ENCODE peak calls at places on chromosomes 5 and 9, in seven cellular contexts. D is SK-N-SH, C is K562, W is HepG2, B is GM12878, S is H1, U is GM12892. P is an unnamed sample.

GRCh38 chr9:6142816-6143454 is 72.7 kb upstream of the IL33 start:
- DNase-seq in S (no peak), C (no peak), D (no peak), U (no peak), W (peak), B (no peak), P (no peak)

GRCh38 chr9:22031664-22032411 is 22.7 kb upstream of the CDKN2B start:
- DNase-seq in U (no peak), B (no peak), C (no peak), S (no peak), W (no peak), D (no peak), P (no peak)

GRCh38 chr5:53035868-53036381 is 46.8 kb downstream of the ITGA2 start:
- DNase-seq in C (peak), S (no peak), D (no peak), U (no peak), W (no peak), B (no peak), P (no peak)

GRCh38 chr9:32526042-32526706 is at the start of gene RIGI:
- DNase-seq in S (peak), B (peak), C (peak), U (no peak), D (peak), W (peak), P (peak)

GRCh38 chr9:122162415-122162814 is 2.7 kb downstream of the MORN5 start:
- DNase-seq in W (no peak), C (no peak), U (no peak), B (no peak), D (no peak), S (no peak), P (no peak)

GRCh38 chr9:36008774-36009300 is 27.9 kb upstream of the RECK start:
- DNase-seq in B (no peak), S (peak), D (peak), U (peak), C (peak), W (peak), P (peak)

GRCh38 chr5:138844812-138845513 is 30.2 kb downstream of the LRRTM2 start:
- DNase-seq in W (no peak), S (no peak), U (no peak), D (no peak), B (no peak), C (no peak), P (no peak)

GRCh38 chr5:167995844-167996400 is 295.5 kb upstream of the WWC1 start:
- DNase-seq in W (no peak), C (no peak), D (no peak), B (no peak), U (no peak), S (no peak), P (no peak)

GRCh38 chr9:106077731-106078130 is 383.4 kb downstream of the TMEM38B start:
- DNase-seq in W (no peak), D (no peak), S (no peak), C (no peak), U (no peak), B (no peak), P (no peak)

GRCh38 chr5:2204366-2205184 is 321.9 kb upstream of the IRX4 start:
- DNase-seq in S (no peak), B (no peak), D (no peak), W (no peak), C (no peak), U (no peak), P (no peak)

DNA sequence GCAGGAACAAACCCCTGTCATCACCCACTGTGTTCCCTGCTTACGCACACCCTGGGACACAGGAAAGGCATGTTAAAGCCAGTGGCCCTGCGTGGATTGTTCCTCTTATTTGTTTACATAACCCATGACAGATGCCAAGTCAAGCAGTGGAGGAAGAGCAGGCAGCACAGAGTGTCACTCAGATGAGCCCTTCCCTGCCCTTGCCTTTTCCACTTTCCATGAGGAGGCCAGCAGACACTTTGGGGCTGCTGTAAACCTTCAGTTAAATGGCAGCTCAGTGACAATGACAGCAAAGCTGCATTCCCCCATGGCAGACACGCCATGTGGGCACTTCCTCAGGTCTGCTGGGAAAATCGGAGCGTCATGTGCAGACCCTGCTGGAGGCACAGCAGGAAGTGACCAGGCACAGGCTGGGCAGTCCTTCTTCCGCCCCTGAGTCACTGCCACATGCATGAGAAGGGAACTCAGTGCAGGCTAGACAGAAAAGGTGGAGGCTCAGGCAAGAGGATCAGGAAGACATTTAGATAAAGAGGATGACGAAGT is 216.8 kb upstream of the PIK3R1 start:
- DNase-seq in B (no peak), W (no peak), U (no peak), S (no peak), D (peak), C (no peak), P (no peak)
- TF ChIP-seq TAF1 in B (no peak), W (no peak), U (no peak), S (no peak), D (no peak), C (no peak), P (no peak)

GRCh38 chr9:2023042-2023441 is 7.9 kb downstream of the SMARCA2 start:
- DNase-seq in U (no peak), S (no peak), D (no peak), B (no peak), W (no peak), C (no peak), P (no peak)

GRCh38 chr9:2023532-2023931 is 8.4 kb downstream of the SMARCA2 start:
- DNase-seq in W (no peak), D (no peak), S (no peak), C (no peak), U (no peak), B (no peak), P (no peak)

GRCh38 chr9:2026598-2026997 is 11.5 kb downstream of the SMARCA2 start:
- DNase-seq in C (no peak), B (no peak), W (no peak), U (no peak), D (no peak), S (no peak), P (no peak)

GRCh38 chr9:2026181-2026580 is 11.0 kb downstream of the SMARCA2 start:
- DNase-seq in C (no peak), D (no peak), S (no peak), W (no peak), B (no peak), U (no peak), P (no peak)

DNA sequence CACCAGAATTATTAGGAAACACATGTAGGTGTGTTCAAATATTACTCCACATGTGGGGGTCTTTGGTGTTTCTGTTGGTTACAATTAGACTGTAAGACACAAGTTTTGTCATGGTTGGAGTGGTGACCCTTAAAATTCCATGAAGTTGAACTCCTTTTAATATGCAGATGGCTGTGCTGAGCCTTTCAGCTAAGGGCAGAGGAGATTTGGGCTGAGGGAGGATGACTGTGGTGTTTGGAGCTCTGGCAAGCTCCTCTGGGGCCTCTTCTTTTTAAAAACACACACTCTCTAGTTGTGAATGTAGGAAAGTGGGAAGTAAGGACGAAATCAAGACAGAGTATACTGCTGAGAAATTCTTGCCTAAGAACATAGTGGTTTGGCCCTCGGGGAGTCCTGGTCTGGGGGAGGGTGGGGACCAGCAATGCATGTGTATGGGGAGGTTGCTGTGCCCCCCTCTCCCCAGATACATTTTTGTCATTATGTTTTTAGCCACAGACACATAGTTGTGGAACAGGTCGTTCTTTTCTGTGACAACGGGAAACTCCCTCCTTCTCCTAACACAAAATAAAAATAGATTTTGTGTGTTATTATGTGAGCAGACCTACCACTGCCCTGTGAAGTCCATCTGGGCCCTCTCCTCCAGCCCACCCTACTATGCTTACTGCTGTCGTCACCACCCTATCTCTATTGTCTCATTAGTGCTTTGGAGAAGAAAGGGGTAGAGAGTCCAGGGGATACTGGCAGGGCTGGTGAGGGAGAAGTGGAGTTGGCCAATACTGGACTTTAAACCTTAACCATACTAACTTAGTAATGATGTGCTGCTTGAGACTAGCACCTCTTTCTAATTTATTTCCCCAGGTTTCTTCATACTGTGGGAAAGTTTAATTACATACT is 10.0 kb downstream of the SMARCA2 start:
- DNase-seq in U (no peak), S (no peak), B (no peak), D (no peak), W (no peak), C (no peak), P (no peak)
- TF ChIP-seq TAF1 in U (no peak), S (no peak), B (no peak), D (no peak), W (no peak), C (no peak), P (no peak)

GRCh38 chr5:172907657-172908056 is 51.6 kb upstream of the RPL26L1 start:
- DNase-seq in C (no peak), B (no peak), U (no peak), S (no peak), D (no peak), W (no peak), P (no peak)
- TF ChIP-seq TAF1 in C (no peak), B (no peak), U (no peak), S (no peak), D (no peak), W (no peak), P (no peak)

DNA sequence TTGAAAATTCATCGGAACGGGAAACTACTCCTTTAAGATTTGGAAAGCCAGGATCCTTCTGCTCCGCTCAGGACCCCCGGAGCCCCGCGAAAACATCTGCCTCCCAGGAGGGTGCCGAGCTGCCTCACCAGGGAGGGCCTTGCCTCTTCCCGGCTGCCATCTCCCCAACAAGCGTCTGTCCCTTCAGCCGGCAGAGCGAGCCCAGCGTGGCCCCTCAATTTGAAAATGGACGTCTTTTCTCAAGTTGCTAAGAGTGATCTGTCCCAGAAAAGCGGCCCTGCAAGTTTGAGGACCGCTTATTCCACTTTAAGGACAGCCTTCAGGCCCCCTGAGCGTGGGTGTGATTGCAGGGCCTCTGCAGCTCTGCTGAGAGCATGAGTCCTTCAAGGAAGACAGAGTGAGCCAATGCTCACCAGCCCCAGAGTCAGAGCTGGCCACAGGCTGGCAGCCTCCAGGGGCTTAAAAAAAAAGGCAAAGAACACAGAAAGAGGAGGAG is 101.3 kb downstream of the PHF2 start:
- DNase-seq in B (no peak), U (peak), D (peak), S (no peak), C (no peak), W (no peak), P (no peak)
- TF ChIP-seq TAF1 in B (no peak), U (no peak), D (no peak), S (no peak), C (no peak), W (no peak), P (no peak)

GRCh38 chr5:170522211-170523128 is 18.6 kb downstream of the KCNIP1 start:
- DNase-seq in U (no peak), D (no peak), S (no peak), C (no peak), B (no peak), W (no peak), P (no peak)
- TF ChIP-seq TAF1 in U (no peak), D (no peak), S (no peak), C (no peak), B (no peak), W (no peak), P (no peak)

GRCh38 chr9:17744786-17745185 is 165.9 kb downstream of the SH3GL2 start:
- DNase-seq in B (no peak), C (no peak), W (no peak), D (no peak), S (no peak), U (no peak), P (no peak)

GRCh38 chr9:17739022-17739421 is 160.2 kb downstream of the SH3GL2 start:
- DNase-seq in S (no peak), C (no peak), B (no peak), D (no peak), U (no peak), W (no peak), P (no peak)

DNA sequence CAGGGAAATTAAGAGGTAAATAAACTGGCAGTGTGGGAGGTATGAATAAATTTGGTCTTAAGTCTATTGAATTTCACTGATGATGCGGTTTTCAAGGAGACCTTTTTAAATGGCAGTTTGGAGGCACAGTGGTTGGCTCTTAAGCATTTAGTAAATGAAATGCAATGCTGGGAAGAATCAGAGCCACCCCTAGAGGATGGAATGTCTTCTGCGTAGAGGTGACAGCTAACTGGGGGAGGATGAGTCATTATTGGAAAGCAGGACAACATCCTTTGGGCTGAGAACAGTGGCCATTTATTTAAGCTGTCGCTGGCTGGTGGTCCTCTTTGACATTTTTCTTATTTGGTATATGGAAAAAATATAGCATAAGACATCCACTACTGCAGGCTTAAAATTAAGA is 163.2 kb downstream of the SH3GL2 start:
- DNase-seq in B (no peak), D (no peak), C (no peak), S (peak), W (no peak), U (no peak), P (no peak)
- TF ChIP-seq TAF1 in B (no peak), D (no peak), C (no peak), S (no peak), W (no peak), U (no peak), P (no peak)

GRCh38 chr5:174312641-174313040 is 267.1 kb downstream of the NSG2 start:
- DNase-seq in W (no peak), C (no peak), U (no peak), S (no peak), D (no peak), B (no peak), P (no peak)
- TF ChIP-seq TAF1 in W (no peak), C (no peak), U (no peak), S (no peak), D (no peak), B (no peak), P (no peak)

DNA sequence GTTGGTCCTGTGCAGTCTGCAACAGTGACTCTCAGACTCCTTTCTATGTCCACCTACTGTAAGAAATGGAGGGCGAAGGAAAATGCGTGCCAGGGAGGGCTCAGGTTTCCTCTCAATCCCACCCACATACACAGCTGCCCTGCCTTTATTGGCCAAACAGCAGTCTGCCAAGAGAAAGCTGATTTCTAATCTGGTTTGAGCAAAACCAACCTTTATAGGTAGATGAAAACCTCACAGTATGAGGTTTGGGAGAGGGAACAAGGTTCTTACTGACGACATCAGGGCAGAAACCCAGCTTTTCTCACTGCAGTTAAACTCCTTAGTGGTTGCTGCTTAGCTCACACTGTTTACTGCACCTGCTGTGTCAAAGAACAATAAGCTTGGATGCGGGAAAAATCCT is 152.3 kb upstream of the KLF9 start:
- DNase-seq in D (no peak), W (no peak), U (no peak), C (no peak), B (no peak), S (no peak), P (no peak)
- TF ChIP-seq TAF1 in D (no peak), W (no peak), U (no peak), C (no peak), B (no peak), S (no peak), P (no peak)

P was measured in GM12891.